ENCODE peak calls at places on chromosomes 7 and 10, in seven cellular contexts. One of them, this sample, is unnamed.

GRCh38 chr7:142540371-142540770 is 208.9 kb upstream of the PRSS1 start:
- DNase-seq in Panc1: no peak
- DNase-seq in breast epithelium: no peak
- DNase-seq in PC-3: no peak
- DNase-seq in CD8-positive, alpha-beta T cell: no peak
- DNase-seq in GM23248: no peak
- DNase-seq in IMR-90: no peak
- DNase-seq in this sample: no peak

GRCh38 chr7:111018960-111019835 is 71.7 kb upstream of the LRRN3 start:
- DNase-seq in Panc1: no peak
- DNase-seq in breast epithelium: no peak
- DNase-seq in PC-3: peak; percentile 21
- DNase-seq in CD8-positive, alpha-beta T cell: no peak
- DNase-seq in GM23248: no peak
- DNase-seq in IMR-90: no peak
- DNase-seq in this sample: no peak

GRCh38 chr7:129367349-129367699 is 66.9 kb upstream of the STRIP2 start:
- DNase-seq in Panc1: no peak
- DNase-seq in breast epithelium: no peak
- DNase-seq in PC-3: no peak
- DNase-seq in CD8-positive, alpha-beta T cell: no peak
- DNase-seq in GM23248: no peak
- DNase-seq in IMR-90: no peak
- DNase-seq in this sample: no peak

GRCh38 chr10:69360485-69361302 is 56.0 kb downstream of the TACR2 start:
- DNase-seq in Panc1: no peak
- DNase-seq in breast epithelium: peak; percentile 86
- DNase-seq in PC-3: peak; percentile 100
- DNase-seq in CD8-positive, alpha-beta T cell: no peak
- DNase-seq in GM23248: peak; percentile 97
- DNase-seq in IMR-90: peak; percentile 93
- DNase-seq in this sample: peak; percentile 81

GRCh38 chr10:94320285-94320914 is 42.3 kb downstream of the NOC3L start:
- DNase-seq in Panc1: peak; percentile 60
- DNase-seq in breast epithelium: peak; percentile 71
- DNase-seq in PC-3: peak; percentile 73
- DNase-seq in CD8-positive, alpha-beta T cell: peak; percentile 11
- DNase-seq in GM23248: peak; percentile 69
- DNase-seq in IMR-90: peak; percentile 52
- DNase-seq in this sample: peak; percentile 70

GRCh38 chr7:122383934-122384333 is 79.4 kb upstream of the FEZF1 start:
- DNase-seq in Panc1: no peak
- DNase-seq in breast epithelium: no peak
- DNase-seq in PC-3: no peak
- DNase-seq in CD8-positive, alpha-beta T cell: no peak
- DNase-seq in GM23248: no peak
- DNase-seq in IMR-90: no peak
- DNase-seq in this sample: no peak

GRCh38 chr10:26468691-26469090 is 30.6 kb downstream of the APBB1IP start:
- DNase-seq in Panc1: no peak
- DNase-seq in breast epithelium: no peak
- DNase-seq in PC-3: no peak
- DNase-seq in CD8-positive, alpha-beta T cell: peak; percentile 28
- DNase-seq in GM23248: peak; percentile 42
- DNase-seq in IMR-90: no peak
- DNase-seq in this sample: no peak

GRCh38 chr10:127909716-127910463 is 3.0 kb downstream of the PTPRE start:
- DNase-seq in Panc1: no peak
- DNase-seq in breast epithelium: no peak
- DNase-seq in PC-3: no peak
- DNase-seq in CD8-positive, alpha-beta T cell: no peak
- DNase-seq in GM23248: peak; percentile 46
- DNase-seq in IMR-90: no peak
- DNase-seq in this sample: no peak

GRCh38 chr10:61935085-61935484 is 33.6 kb downstream of the ARID5B start:
- DNase-seq in Panc1: no peak
- DNase-seq in breast epithelium: no peak
- DNase-seq in PC-3: no peak
- DNase-seq in CD8-positive, alpha-beta T cell: no peak
- DNase-seq in GM23248: no peak
- DNase-seq in IMR-90: no peak
- DNase-seq in this sample: no peak

GRCh38 chr7:142894886-142895593 is 9.5 kb upstream of the TRPV6 start:
- DNase-seq in Panc1: no peak
- DNase-seq in breast epithelium: no peak
- DNase-seq in PC-3: no peak
- DNase-seq in CD8-positive, alpha-beta T cell: no peak
- DNase-seq in GM23248: no peak
- DNase-seq in IMR-90: no peak
- DNase-seq in this sample: no peak

DNA sequence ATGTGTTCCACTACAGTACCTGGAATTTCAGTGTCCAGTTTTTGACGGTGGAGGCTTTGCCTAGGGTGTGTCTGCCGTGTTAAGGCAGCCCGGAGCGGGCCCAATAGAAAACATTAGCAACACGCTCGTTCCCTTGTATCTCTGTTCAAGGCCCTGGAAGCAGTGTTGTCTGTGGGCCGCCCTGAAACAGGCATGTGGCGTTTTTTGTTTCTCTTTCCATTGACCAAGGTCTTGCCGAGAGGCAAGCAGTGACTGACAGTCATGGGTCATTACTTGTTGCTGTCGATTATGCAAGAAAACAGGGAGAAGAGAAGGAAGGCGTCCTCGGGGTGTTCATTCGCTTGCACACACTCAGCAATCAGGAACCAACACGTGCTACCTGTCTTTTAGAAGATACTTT is 92.6 kb downstream of the EZH2 start:
- DNase-seq in Panc1: no peak
- DNase-seq in breast epithelium: no peak
- DNase-seq in PC-3: no peak
- DNase-seq in CD8-positive, alpha-beta T cell: no peak
- DNase-seq in GM23248: no peak
- DNase-seq in IMR-90: no peak
- DNase-seq in this sample: no peak
- H3K36me3 ChIP-seq in Panc1: peaks cover 32% of the 10 kb centered on the region
- H3K36me3 ChIP-seq in breast epithelium: peaks cover 28% of the 10 kb centered on the region
- H3K36me3 ChIP-seq in PC-3: peaks cover 56% of the 10 kb centered on the region
- H3K36me3 ChIP-seq in CD8-positive, alpha-beta T cell: peaks cover 53% of the 10 kb centered on the region
- H3K36me3 ChIP-seq in GM23248: peaks cover 73% of the 10 kb centered on the region
- H3K36me3 ChIP-seq in IMR-90: peaks cover 49% of the 10 kb centered on the region
- H3K36me3 ChIP-seq in this sample: no peaks in the 10 kb centered on the region

DNA sequence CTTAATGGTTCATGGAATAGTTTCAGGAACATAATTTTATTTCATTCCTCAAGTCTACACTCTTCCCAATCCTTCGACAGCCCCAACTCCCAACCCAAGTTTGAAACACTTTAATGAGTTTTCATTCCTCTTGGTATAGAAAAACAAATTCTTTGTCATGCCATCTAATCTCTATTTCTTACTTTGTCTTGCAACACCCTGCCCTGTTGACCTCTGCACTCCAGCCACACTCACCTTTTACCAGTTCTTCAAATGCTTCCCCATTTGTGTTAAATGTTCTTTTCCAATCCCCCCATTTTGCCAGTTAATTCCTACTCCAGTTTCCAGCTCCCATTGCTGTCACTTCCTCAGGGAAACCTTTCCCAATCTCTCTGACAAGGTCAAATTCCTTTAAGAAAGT is 21.9 kb downstream of the ASAH2 start:
- DNase-seq in Panc1: no peak
- DNase-seq in breast epithelium: no peak
- DNase-seq in PC-3: no peak
- DNase-seq in CD8-positive, alpha-beta T cell: no peak
- DNase-seq in GM23248: no peak
- DNase-seq in IMR-90: no peak
- DNase-seq in this sample: no peak
- H3K27ac ChIP-seq in Panc1: no peak overlapping the region
- H3K27ac ChIP-seq in breast epithelium: no peak overlapping the region
- H3K27ac ChIP-seq in PC-3: no peak overlapping the region
- H3K27ac ChIP-seq in CD8-positive, alpha-beta T cell: no peak overlapping the region
- H3K27ac ChIP-seq in GM23248: no peak overlapping the region
- H3K27ac ChIP-seq in IMR-90: no peak overlapping the region
- H3K27ac ChIP-seq in this sample: no peak overlapping the region

GRCh38 chr7:150784120-150784736 is 15.9 kb downstream of the TMEM176B start:
- DNase-seq in Panc1: no peak
- DNase-seq in breast epithelium: no peak
- DNase-seq in PC-3: no peak
- DNase-seq in CD8-positive, alpha-beta T cell: no peak
- DNase-seq in GM23248: no peak
- DNase-seq in IMR-90: no peak
- DNase-seq in this sample: no peak
- H3K36me3 ChIP-seq in Panc1: no peaks in the 10 kb centered on the region
- H3K36me3 ChIP-seq in breast epithelium: no peaks in the 10 kb centered on the region
- H3K36me3 ChIP-seq in PC-3: no peaks in the 10 kb centered on the region
- H3K36me3 ChIP-seq in CD8-positive, alpha-beta T cell: no peaks in the 10 kb centered on the region
- H3K36me3 ChIP-seq in GM23248: no peaks in the 10 kb centered on the region
- H3K36me3 ChIP-seq in IMR-90: no peaks in the 10 kb centered on the region
- H3K36me3 ChIP-seq in this sample: no peaks in the 10 kb centered on the region

GRCh38 chr10:28327494-28327886 is 24.6 kb upstream of the MPP7 start:
- DNase-seq in Panc1: no peak
- DNase-seq in breast epithelium: no peak
- DNase-seq in PC-3: no peak
- DNase-seq in CD8-positive, alpha-beta T cell: no peak
- DNase-seq in GM23248: peak; percentile 55
- DNase-seq in IMR-90: peak; percentile 65
- DNase-seq in this sample: no peak

GRCh38 chr10:28332699-28333098 is 29.8 kb upstream of the MPP7 start:
- DNase-seq in Panc1: no peak
- DNase-seq in breast epithelium: no peak
- DNase-seq in PC-3: no peak
- DNase-seq in CD8-positive, alpha-beta T cell: no peak
- DNase-seq in GM23248: no peak
- DNase-seq in IMR-90: no peak
- DNase-seq in this sample: no peak

GRCh38 chr10:28331821-28332220 is 29.0 kb upstream of the MPP7 start:
- DNase-seq in Panc1: no peak
- DNase-seq in breast epithelium: no peak
- DNase-seq in PC-3: peak; percentile 55
- DNase-seq in CD8-positive, alpha-beta T cell: no peak
- DNase-seq in GM23248: peak; percentile 84
- DNase-seq in IMR-90: peak; percentile 97
- DNase-seq in this sample: no peak

GRCh38 chr10:28328346-28328745 is 25.5 kb upstream of the MPP7 start:
- DNase-seq in Panc1: no peak
- DNase-seq in breast epithelium: no peak
- DNase-seq in PC-3: no peak
- DNase-seq in CD8-positive, alpha-beta T cell: no peak
- DNase-seq in GM23248: no peak
- DNase-seq in IMR-90: peak; percentile 42
- DNase-seq in this sample: no peak

DNA sequence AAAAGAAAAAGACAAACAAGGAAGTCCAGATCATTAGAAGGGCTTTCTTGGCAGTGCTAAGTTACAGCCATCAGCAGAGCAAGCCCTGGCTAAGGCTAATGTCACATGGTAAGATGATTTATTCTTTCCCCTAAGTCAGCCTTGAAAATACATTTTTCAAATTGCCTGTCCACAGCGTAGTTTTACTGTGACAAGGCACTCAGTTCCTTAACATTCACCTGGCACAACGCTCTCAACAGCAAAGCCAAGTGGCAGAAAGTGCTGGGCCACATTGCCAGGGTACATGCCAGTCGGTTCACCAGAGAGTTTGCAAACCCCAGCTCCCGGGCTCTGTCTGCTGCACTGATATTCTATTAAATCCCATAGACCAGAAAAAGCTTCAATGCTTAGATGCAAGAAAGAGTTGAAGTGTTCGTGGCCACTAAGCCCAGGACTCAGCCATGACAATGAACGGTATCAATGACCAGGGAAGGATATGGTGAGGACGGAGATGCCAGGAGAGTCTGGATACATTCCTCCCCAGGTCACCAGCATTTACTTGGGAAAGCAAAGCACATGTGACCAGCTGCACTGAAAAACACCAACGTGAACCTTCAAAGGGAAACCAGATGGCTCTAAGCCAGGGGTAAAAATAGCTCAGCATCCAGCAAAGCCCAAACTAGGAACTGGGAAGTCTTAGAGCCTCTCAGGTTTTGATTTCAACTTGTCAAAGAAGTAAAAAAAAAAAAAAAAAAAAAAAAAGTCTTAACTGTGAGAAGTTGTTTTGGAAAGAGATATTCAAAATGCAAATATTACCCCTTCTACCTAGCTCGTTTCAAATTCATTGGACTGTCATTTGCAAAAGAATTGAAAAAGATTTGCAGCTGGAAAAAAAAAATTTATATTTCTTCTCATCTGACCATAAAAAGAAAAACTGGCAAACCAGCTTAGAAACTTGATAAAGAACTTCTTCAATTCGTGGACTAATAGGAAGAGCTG is 23.9 kb upstream of the MPP7 start:
- DNase-seq in Panc1: no peak
- DNase-seq in breast epithelium: no peak
- DNase-seq in PC-3: no peak
- DNase-seq in CD8-positive, alpha-beta T cell: no peak
- DNase-seq in GM23248: no peak
- DNase-seq in IMR-90: peak; percentile 63
- DNase-seq in this sample: peak; percentile 53
- H3K27ac ChIP-seq in Panc1: no peak overlapping the region
- H3K27ac ChIP-seq in breast epithelium: peak overlapping the region; percentile 46
- H3K27ac ChIP-seq in PC-3: no peak overlapping the region
- H3K27ac ChIP-seq in CD8-positive, alpha-beta T cell: no peak overlapping the region
- H3K27ac ChIP-seq in GM23248: no peak overlapping the region
- H3K27ac ChIP-seq in IMR-90: no peak overlapping the region
- H3K27ac ChIP-seq in this sample: peak overlapping the region; percentile 72